ENCODE peak calls at places on chromosomes 3 and 15, in four cellular contexts. V is suprapubic skin; E is thoracic aorta; Q is stimulated activated CD4-positive, alpha-beta T cell treated with anti-CD3 and anti-CD28 coated beads, Interleukin-1b, Interleukin-23, amount 100 ng/mL, for 24 hours. G is an unnamed sample.

GRCh38 chr3:152444029-152444641 is 175.4 kb downstream of the MBNL1 start:
- DNase-seq in V (no peak), E (no peak), Q (no peak), G (peak; percentile 74)

GRCh38 chr3:154745925-154746324 is 315.9 kb upstream of the GPR149 start:
- DNase-seq in V (no peak), E (no peak), Q (no peak), G (no peak)

GRCh38 chr15:49103002-49103401 is 52.4 kb downstream of the COPS2 start:
- DNase-seq in V (no peak), E (no peak), Q (no peak), G (peak; percentile 61)

GRCh38 chr3:5192568-5193319 is 5.2 kb downstream of the EDEM1 start:
- DNase-seq in V (no peak), E (no peak), Q (no peak), G (no peak)

GRCh38 chr15:67114846-67115521 is 49.6 kb downstream of the SMAD3 start:
- DNase-seq in V (no peak), E (no peak), Q (no peak), G (no peak)

GRCh38 chr3:108485146-108485545 is 25.2 kb downstream of the MYH15 start:
- DNase-seq in V (no peak), E (no peak), Q (no peak), G (no peak)

GRCh38 chr15:72796210-72796514 is 12.6 kb upstream of the ADPGK start:
- DNase-seq in V (no peak), E (no peak), Q (no peak), G (no peak)

GRCh38 chr3:134477938-134478337 is 7.8 kb downstream of the ANAPC13 start:
- DNase-seq in V (no peak), E (no peak), Q (no peak), G (no peak)

GRCh38 chr15:55799287-55800212 is 56.6 kb upstream of the PRTG start:
- DNase-seq in V (no peak), E (no peak), Q (no peak), G (peak; percentile 34)

GRCh38 chr3:123330441-123330991 is 118.4 kb downstream of the ADCY5 start:
- DNase-seq in V (no peak), E (no peak), Q (no peak), G (no peak)

GRCh38 chr3:47381317-47382157 is 716 bp downstream of the PTPN23 start:
- DNase-seq in V (peak; percentile 92), E (peak; percentile 56), Q (peak; percentile 37), G (peak; percentile 89)

GRCh38 chr3:95750097-95750496 is 1064.3 kb upstream of the EPHA6 start:
- DNase-seq in V (no peak), E (no peak), Q (no peak), G (no peak)

GRCh38 chr15:101307048-101307896 is 12.2 kb upstream of the SNRPA1 start:
- DNase-seq in V (no peak), E (no peak), Q (no peak), G (no peak)

GRCh38 chr3:52104664-52105281 is 48.4 kb upstream of the DUSP7 start:
- DNase-seq in V (no peak), E (no peak), Q (no peak), G (no peak)

GRCh38 chr3:10725846-10726245 is 90.2 kb upstream of the SLC6A11 start:
- DNase-seq in V (no peak), E (no peak), Q (no peak), G (no peak)

GRCh38 chr3:156843071-156843808 is 17.1 kb downstream of the LEKR1 start:
- DNase-seq in V (no peak), E (no peak), Q (no peak), G (no peak)

GRCh38 chr3:42262525-42262924 is 3.5 kb downstream of the CCK start:
- DNase-seq in V (no peak), E (no peak), Q (no peak), G (peak; percentile 88)

GRCh38 chr3:45034612-45035252 is 8.6 kb downstream of the CLEC3B start:
- DNase-seq in V (peak; percentile 85), E (no peak), Q (no peak), G (no peak)

GRCh38 chr3:159586587-159587202 is 401.9 kb upstream of the IL12A start:
- DNase-seq in V (no peak), E (no peak), Q (no peak), G (peak; percentile 60)

GRCh38 chr15:92654662-92655061 is 913 bp downstream of the FAM174B start:
- DNase-seq in V (no peak), E (no peak), Q (no peak), G (no peak)

GRCh38 chr3:189001559-189001958 is 170.2 kb upstream of the TPRG1 start:
- DNase-seq in V (no peak), E (no peak), Q (no peak), G (peak; percentile 83)

GRCh38 chr3:154901263-154901662 is 178.9 kb upstream of the MME start:
- DNase-seq in V (no peak), E (no peak), Q (no peak), G (no peak)

GRCh38 chr3:172537521-172538158 is 14.4 kb upstream of the TNFSF10 start:
- DNase-seq in V (no peak), E (no peak), Q (no peak), G (no peak)

GRCh38 chr15:43446344-43446743 is 46.6 kb downstream of the TP53BP1 start:
- DNase-seq in V (no peak), E (no peak), Q (no peak), G (no peak)

GRCh38 chr3:59985643-59986200 is 935.9 kb upstream of the CFAP20DC start:
- DNase-seq in V (no peak), E (no peak), Q (no peak), G (no peak)

GRCh38 chr3:42537350-42537749 is 34.9 kb downstream of the VIPR1 start:
- DNase-seq in V (no peak), E (no peak), Q (no peak), G (no peak)

GRCh38 chr15:40106203-40107161 is 2.2 kb downstream of the BMF start:
- DNase-seq in V (peak; percentile 85), E (no peak), Q (no peak), G (no peak)

GRCh38 chr15:101657968-101658784 is 6.0 kb upstream of the TM2D3 start:
- DNase-seq in V (no peak), E (no peak), Q (no peak), G (no peak)

GRCh38 chr15:66864871-66865281 is 162.8 kb downstream of the SMAD6 start:
- DNase-seq in V (peak; percentile 55), E (no peak), Q (no peak), G (no peak)

GRCh38 chr3:141743305-141743704 is 5.2 kb downstream of the RNF7 start:
- DNase-seq in V (no peak), E (no peak), Q (no peak), G (no peak)

GRCh38 chr3:98788651-98789050 is 25.5 kb downstream of the ST3GAL6 start:
- DNase-seq in V (no peak), E (no peak), Q (no peak), G (no peak)

GRCh38 chr15:70149667-70150404 is 52.1 kb upstream of the TLE3 start:
- DNase-seq in V (no peak), E (no peak), Q (no peak), G (peak; percentile 31)

GRCh38 chr3:52498134-52499054 is 3.3 kb downstream of the STAB1 start:
- DNase-seq in V (no peak), E (no peak), Q (no peak), G (peak; percentile 71)